ENCODE peak calls at places on chromosomes 5 and 9, in eight cellular contexts. One of them, this sample, is unnamed.

GRCh38 chr5:33409435-33410146 is 31.2 kb upstream of the TARS1 start:
- DNase-seq in NB4: no peak
- DNase-seq in ovary: peak; percentile 40
- DNase-seq in dorsolateral prefrontal cortex: no peak
- DNase-seq in fibroblast of pulmonary artery: peak; percentile 78
- DNase-seq in IMR-90: peak; percentile 83
- DNase-seq in MM.1S: no peak
- DNase-seq in CD4-positive, CD25-positive, alpha-beta regulatory T cell: no peak
- DNase-seq in this sample: no peak

GRCh38 chr9:105901514-105902109 is 207.3 kb downstream of the TMEM38B start:
- DNase-seq in ovary: no peak
- DNase-seq in IMR-90: peak; percentile 3
- DNase-seq in CD4-positive, CD25-positive, alpha-beta regulatory T cell: no peak
- DNase-seq in dorsolateral prefrontal cortex: peak; percentile 44
- DNase-seq in NB4: peak; percentile 52
- DNase-seq in MM.1S: peak; percentile 30
- DNase-seq in fibroblast of pulmonary artery: peak; percentile 17
- DNase-seq in this sample: peak; percentile 35

GRCh38 chr5:135034186-135034962 is at the start of gene PITX1:
- DNase-seq in dorsolateral prefrontal cortex: no peak
- DNase-seq in fibroblast of pulmonary artery: peak; percentile 5
- DNase-seq in NB4: peak; percentile 78
- DNase-seq in MM.1S: peak; percentile 76
- DNase-seq in ovary: peak; percentile 20
- DNase-seq in CD4-positive, CD25-positive, alpha-beta regulatory T cell: no peak
- DNase-seq in IMR-90: peak; percentile 69
- DNase-seq in this sample: peak; percentile 42

GRCh38 chr5:103218164-103218563 is 40.4 kb upstream of the MACIR start:
- DNase-seq in ovary: no peak
- DNase-seq in MM.1S: no peak
- DNase-seq in IMR-90: peak; percentile 87
- DNase-seq in dorsolateral prefrontal cortex: no peak
- DNase-seq in NB4: no peak
- DNase-seq in CD4-positive, CD25-positive, alpha-beta regulatory T cell: no peak
- DNase-seq in fibroblast of pulmonary artery: peak; percentile 99
- DNase-seq in this sample: no peak

GRCh38 chr5:99000878-99001277 is 72.1 kb upstream of the CHD1 start:
- DNase-seq in CD4-positive, CD25-positive, alpha-beta regulatory T cell: no peak
- DNase-seq in NB4: no peak
- DNase-seq in ovary: no peak
- DNase-seq in dorsolateral prefrontal cortex: no peak
- DNase-seq in MM.1S: no peak
- DNase-seq in fibroblast of pulmonary artery: peak; percentile 81
- DNase-seq in IMR-90: peak; percentile 9
- DNase-seq in this sample: no peak

GRCh38 chr5:135254183-135254582 is 144.8 kb downstream of the MACROH2A1 start:
- DNase-seq in dorsolateral prefrontal cortex: no peak
- DNase-seq in fibroblast of pulmonary artery: no peak
- DNase-seq in MM.1S: no peak
- DNase-seq in ovary: no peak
- DNase-seq in NB4: no peak
- DNase-seq in CD4-positive, CD25-positive, alpha-beta regulatory T cell: no peak
- DNase-seq in IMR-90: no peak
- DNase-seq in this sample: no peak

GRCh38 chr9:75152416-75152815 is 64.1 kb downstream of the OSTF1 start:
- DNase-seq in IMR-90: peak; percentile 57
- DNase-seq in fibroblast of pulmonary artery: no peak
- DNase-seq in MM.1S: peak; percentile 39
- DNase-seq in ovary: no peak
- DNase-seq in CD4-positive, CD25-positive, alpha-beta regulatory T cell: peak; percentile 83
- DNase-seq in dorsolateral prefrontal cortex: no peak
- DNase-seq in NB4: no peak
- DNase-seq in this sample: peak; percentile 80

GRCh38 chr9:122350577-122351355 is 20.1 kb upstream of the PTGS1 start:
- DNase-seq in fibroblast of pulmonary artery: peak; percentile 77
- DNase-seq in NB4: peak; percentile 73
- DNase-seq in IMR-90: peak; percentile 65
- DNase-seq in MM.1S: peak; percentile 71
- DNase-seq in ovary: peak; percentile 69
- DNase-seq in CD4-positive, CD25-positive, alpha-beta regulatory T cell: peak; percentile 63
- DNase-seq in dorsolateral prefrontal cortex: peak; percentile 83
- DNase-seq in this sample: peak; percentile 37

GRCh38 chr9:12718482-12719026 is 25.4 kb downstream of the TYRP1 start:
- DNase-seq in ovary: no peak
- DNase-seq in fibroblast of pulmonary artery: peak; percentile 61
- DNase-seq in IMR-90: peak; percentile 44
- DNase-seq in dorsolateral prefrontal cortex: peak; percentile 70
- DNase-seq in NB4: no peak
- DNase-seq in MM.1S: peak; percentile 56
- DNase-seq in CD4-positive, CD25-positive, alpha-beta regulatory T cell: no peak
- DNase-seq in this sample: no peak

GRCh38 chr5:21573915-21574314 is 1279.2 kb downstream of the CDH12 start:
- DNase-seq in fibroblast of pulmonary artery: no peak
- DNase-seq in NB4: no peak
- DNase-seq in ovary: no peak
- DNase-seq in IMR-90: no peak
- DNase-seq in MM.1S: no peak
- DNase-seq in dorsolateral prefrontal cortex: no peak
- DNase-seq in CD4-positive, CD25-positive, alpha-beta regulatory T cell: no peak
- DNase-seq in this sample: no peak

GRCh38 chr5:137825165-137825564 is 42.5 kb upstream of the MYOT start:
- DNase-seq in IMR-90: no peak
- DNase-seq in ovary: no peak
- DNase-seq in MM.1S: no peak
- DNase-seq in NB4: no peak
- DNase-seq in dorsolateral prefrontal cortex: no peak
- DNase-seq in CD4-positive, CD25-positive, alpha-beta regulatory T cell: no peak
- DNase-seq in fibroblast of pulmonary artery: no peak
- DNase-seq in this sample: no peak

GRCh38 chr5:92907914-92908606 is 673.0 kb downstream of the NR2F1-AS1 start:
- DNase-seq in NB4: peak; percentile 15
- DNase-seq in IMR-90: peak; percentile 75
- DNase-seq in MM.1S: peak; percentile 91
- DNase-seq in CD4-positive, CD25-positive, alpha-beta regulatory T cell: no peak
- DNase-seq in ovary: no peak
- DNase-seq in dorsolateral prefrontal cortex: no peak
- DNase-seq in fibroblast of pulmonary artery: peak; percentile 62
- DNase-seq in this sample: no peak

GRCh38 chr5:6439588-6440550 is 8.8 kb upstream of the UBE2QL1 start:
- DNase-seq in NB4: no peak
- DNase-seq in IMR-90: no peak
- DNase-seq in MM.1S: peak; percentile 2
- DNase-seq in fibroblast of pulmonary artery: no peak
- DNase-seq in ovary: no peak
- DNase-seq in dorsolateral prefrontal cortex: no peak
- DNase-seq in CD4-positive, CD25-positive, alpha-beta regulatory T cell: no peak
- DNase-seq in this sample: no peak

GRCh38 chr5:76849767-76850291 is at the start of gene S100Z:
- DNase-seq in dorsolateral prefrontal cortex: no peak
- DNase-seq in IMR-90: no peak
- DNase-seq in fibroblast of pulmonary artery: peak; percentile 20
- DNase-seq in MM.1S: no peak
- DNase-seq in CD4-positive, CD25-positive, alpha-beta regulatory T cell: peak; percentile 85
- DNase-seq in ovary: no peak
- DNase-seq in NB4: peak; percentile 17
- DNase-seq in this sample: peak; percentile 99

DNA sequence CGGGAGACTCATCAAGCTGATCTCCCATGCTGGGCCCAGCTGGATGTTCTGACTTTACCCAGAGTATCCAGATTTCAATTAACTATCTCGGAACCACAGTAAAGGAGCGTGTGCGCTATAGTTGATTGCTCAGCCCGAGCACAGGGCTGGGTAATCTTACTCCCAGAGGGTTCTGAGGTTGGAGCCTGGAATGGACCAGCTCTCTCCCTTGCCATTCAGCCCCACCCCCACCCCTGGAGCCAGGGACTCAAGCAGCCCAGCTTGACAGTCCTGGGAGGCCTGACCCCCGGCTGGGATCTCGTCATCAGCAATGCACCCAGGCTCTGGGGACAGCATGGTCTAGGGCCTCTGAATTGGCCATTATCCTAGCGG is 23.7 kb upstream of the PTGES start:
- DNase-seq in MM.1S: no peak
- DNase-seq in fibroblast of pulmonary artery: peak; percentile 20
- DNase-seq in CD4-positive, CD25-positive, alpha-beta regulatory T cell: no peak
- DNase-seq in dorsolateral prefrontal cortex: no peak
- DNase-seq in NB4: peak; percentile 16
- DNase-seq in ovary: no peak
- DNase-seq in IMR-90: peak; percentile 11
- DNase-seq in this sample: no peak
- H3K4me3 ChIP-seq in MM.1S: no peak overlapping the region
- H3K4me3 ChIP-seq in fibroblast of pulmonary artery: no peak overlapping the region
- H3K4me3 ChIP-seq in CD4-positive, CD25-positive, alpha-beta regulatory T cell: no peak overlapping the region
- H3K4me3 ChIP-seq in dorsolateral prefrontal cortex: no peak overlapping the region
- H3K4me3 ChIP-seq in NB4: no peak overlapping the region
- H3K4me3 ChIP-seq in ovary: no peak overlapping the region
- H3K4me3 ChIP-seq in IMR-90: no peak overlapping the region
- H3K4me3 ChIP-seq in this sample: no peak overlapping the region

DNA sequence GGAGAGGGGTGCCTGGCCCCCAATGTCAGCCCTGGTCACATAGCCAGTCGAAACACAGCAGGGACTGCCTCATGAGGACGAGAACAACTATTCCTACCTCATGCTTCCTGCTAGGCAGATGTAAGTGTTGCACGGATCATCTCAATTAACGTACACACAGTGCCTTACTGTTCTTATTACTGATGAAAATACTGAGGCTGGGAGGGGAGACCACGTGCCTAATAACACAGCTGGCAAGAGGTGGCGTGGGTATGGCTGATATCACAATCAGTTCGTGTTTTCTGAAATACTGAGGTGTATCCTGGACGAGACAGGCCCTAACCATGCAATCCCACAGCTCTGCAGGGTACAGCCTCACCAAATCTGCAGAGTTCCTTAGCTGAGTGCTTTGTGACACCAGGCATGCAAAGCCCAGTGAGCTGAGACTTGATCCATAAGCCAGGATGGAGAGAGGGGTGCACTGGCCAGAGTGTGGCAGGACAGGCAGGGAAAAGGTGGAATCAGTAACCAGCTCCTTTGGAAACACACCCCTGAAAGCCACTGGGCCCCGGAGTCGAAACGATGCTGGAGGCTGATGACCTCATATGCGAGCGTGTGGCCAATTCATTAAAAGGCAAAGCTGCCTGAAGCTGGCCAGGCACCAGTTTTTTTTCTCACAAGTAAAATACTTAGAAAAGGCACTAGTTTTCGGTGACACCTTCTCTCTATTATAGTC is 64.0 kb downstream of the PRRT1B start:
- DNase-seq in fibroblast of pulmonary artery: peak; percentile 48
- DNase-seq in IMR-90: peak; percentile 74
- DNase-seq in ovary: peak; percentile 40
- DNase-seq in CD4-positive, CD25-positive, alpha-beta regulatory T cell: no peak
- DNase-seq in dorsolateral prefrontal cortex: peak; percentile 52
- DNase-seq in NB4: no peak
- DNase-seq in MM.1S: no peak
- DNase-seq in this sample: no peak
- H3K4me3 ChIP-seq in fibroblast of pulmonary artery: no peak overlapping the region
- H3K4me3 ChIP-seq in IMR-90: no peak overlapping the region
- H3K4me3 ChIP-seq in ovary: no peak overlapping the region
- H3K4me3 ChIP-seq in CD4-positive, CD25-positive, alpha-beta regulatory T cell: no peak overlapping the region
- H3K4me3 ChIP-seq in dorsolateral prefrontal cortex: no peak overlapping the region
- H3K4me3 ChIP-seq in NB4: no peak overlapping the region
- H3K4me3 ChIP-seq in MM.1S: no peak overlapping the region
- H3K4me3 ChIP-seq in this sample: no peak overlapping the region

GRCh38 chr5:59276277-59276647 is 617.3 kb downstream of the PDE4D start:
- DNase-seq in NB4: no peak
- DNase-seq in IMR-90: no peak
- DNase-seq in CD4-positive, CD25-positive, alpha-beta regulatory T cell: no peak
- DNase-seq in fibroblast of pulmonary artery: no peak
- DNase-seq in ovary: no peak
- DNase-seq in MM.1S: no peak
- DNase-seq in dorsolateral prefrontal cortex: no peak
- DNase-seq in this sample: no peak
- H3K4me3 ChIP-seq in NB4: no peak overlapping the region
- H3K4me3 ChIP-seq in IMR-90: no peak overlapping the region
- H3K4me3 ChIP-seq in CD4-positive, CD25-positive, alpha-beta regulatory T cell: no peak overlapping the region
- H3K4me3 ChIP-seq in fibroblast of pulmonary artery: peak overlapping the region; percentile 59
- H3K4me3 ChIP-seq in ovary: no peak overlapping the region
- H3K4me3 ChIP-seq in MM.1S: no peak overlapping the region
- H3K4me3 ChIP-seq in dorsolateral prefrontal cortex: peak overlapping the region; percentile 47
- H3K4me3 ChIP-seq in this sample: no peak overlapping the region

GRCh38 chr5:38110130-38110529 is 148.2 kb upstream of the EGFLAM start:
- DNase-seq in fibroblast of pulmonary artery: no peak
- DNase-seq in CD4-positive, CD25-positive, alpha-beta regulatory T cell: no peak
- DNase-seq in MM.1S: no peak
- DNase-seq in dorsolateral prefrontal cortex: no peak
- DNase-seq in ovary: no peak
- DNase-seq in IMR-90: no peak
- DNase-seq in NB4: no peak
- DNase-seq in this sample: no peak

GRCh38 chr5:38113456-38113855 is 144.9 kb upstream of the EGFLAM start:
- DNase-seq in IMR-90: no peak
- DNase-seq in ovary: no peak
- DNase-seq in NB4: no peak
- DNase-seq in dorsolateral prefrontal cortex: no peak
- DNase-seq in CD4-positive, CD25-positive, alpha-beta regulatory T cell: no peak
- DNase-seq in MM.1S: no peak
- DNase-seq in fibroblast of pulmonary artery: no peak
- DNase-seq in this sample: no peak

GRCh38 chr5:38115318-38115827 is 143.0 kb upstream of the EGFLAM start:
- DNase-seq in NB4: no peak
- DNase-seq in fibroblast of pulmonary artery: no peak
- DNase-seq in CD4-positive, CD25-positive, alpha-beta regulatory T cell: no peak
- DNase-seq in dorsolateral prefrontal cortex: no peak
- DNase-seq in ovary: no peak
- DNase-seq in IMR-90: no peak
- DNase-seq in MM.1S: no peak
- DNase-seq in this sample: no peak

GRCh38 chr5:38113880-38114279 is 144.5 kb upstream of the EGFLAM start:
- DNase-seq in dorsolateral prefrontal cortex: no peak
- DNase-seq in MM.1S: no peak
- DNase-seq in CD4-positive, CD25-positive, alpha-beta regulatory T cell: no peak
- DNase-seq in fibroblast of pulmonary artery: no peak
- DNase-seq in ovary: no peak
- DNase-seq in NB4: no peak
- DNase-seq in IMR-90: no peak
- DNase-seq in this sample: no peak

DNA sequence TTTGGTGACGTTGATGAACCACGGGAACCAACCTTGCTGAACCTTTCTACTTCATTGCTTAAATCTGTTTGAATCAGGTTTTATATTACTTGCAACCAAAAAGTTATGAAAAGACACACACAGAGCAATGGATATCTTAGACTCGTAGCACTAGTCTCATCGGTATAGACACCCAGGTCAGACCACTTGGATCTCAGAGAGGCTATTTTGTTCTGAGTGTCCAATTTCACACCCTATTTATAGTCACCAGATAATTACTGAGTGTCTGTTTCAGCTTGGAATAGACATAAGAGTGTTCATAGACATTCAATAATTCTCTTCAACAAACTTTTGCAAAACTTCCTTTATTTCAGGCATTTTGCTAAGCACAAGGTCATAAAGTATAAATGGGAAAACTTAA is 145.4 kb upstream of the EGFLAM start:
- DNase-seq in ovary: no peak
- DNase-seq in dorsolateral prefrontal cortex: no peak
- DNase-seq in CD4-positive, CD25-positive, alpha-beta regulatory T cell: no peak
- DNase-seq in MM.1S: no peak
- DNase-seq in NB4: no peak
- DNase-seq in fibroblast of pulmonary artery: no peak
- DNase-seq in IMR-90: no peak
- DNase-seq in this sample: no peak
- H3K4me3 ChIP-seq in ovary: no peak overlapping the region
- H3K4me3 ChIP-seq in dorsolateral prefrontal cortex: no peak overlapping the region
- H3K4me3 ChIP-seq in CD4-positive, CD25-positive, alpha-beta regulatory T cell: no peak overlapping the region
- H3K4me3 ChIP-seq in MM.1S: no peak overlapping the region
- H3K4me3 ChIP-seq in NB4: no peak overlapping the region
- H3K4me3 ChIP-seq in fibroblast of pulmonary artery: no peak overlapping the region
- H3K4me3 ChIP-seq in IMR-90: no peak overlapping the region
- H3K4me3 ChIP-seq in this sample: no peak overlapping the region

This sample was measured in Jurkat, Clone E6-1.